ENCODE peak calls at places on chromosomes 7 and 10, in ten cellular contexts. A is CD4-positive, alpha-beta T cell; G is left ventricle myocardium inferior; W is tibial nerve; D is astrocyte; L is IMR-90; V is psoas muscle; J is endodermal cell; E is colonic mucosa; B is lower lobe of right lung. I is an unnamed sample.

GRCh38 chr10:112658465-112658864 is 211.4 kb downstream of the VTI1A start:
- DNase-seq in G (no peak), D (no peak), E (no peak), W (no peak), V (no peak), A (no peak), L (no peak), J (no peak), B (no peak), I (no peak)

GRCh38 chr10:132981173-132981555 is 38.8 kb upstream of the CFAP46 start:
- DNase-seq in J (no peak), E (no peak), B (peak; percentile 45), D (no peak), W (no peak), G (peak; percentile 18), V (peak; percentile 44), A (no peak), L (no peak), I (no peak)

GRCh38 chr7:25647007-25647406 is 418.7 kb upstream of the NPVF start:
- DNase-seq in D (no peak), G (no peak), V (no peak), A (no peak), J (no peak), B (no peak), W (no peak), E (no peak), L (no peak), I (no peak)

GRCh38 chr7:158487546-158488224 is 99.9 kb downstream of the PTPRN2 start:
- DNase-seq in E (no peak), V (no peak), J (no peak), D (no peak), W (no peak), A (no peak), B (no peak), G (no peak), L (no peak), I (no peak)

GRCh38 chr7:22589641-22590141 is 89.7 kb upstream of the STEAP1B start:
- DNase-seq in W (peak; percentile 30), L (peak; percentile 81), J (no peak), E (no peak), D (peak; percentile 95), V (peak; percentile 70), G (peak; percentile 69), B (peak; percentile 57), A (no peak), I (peak; percentile 91)

GRCh38 chr7:84981038-84981601 is 205.7 kb downstream of the SEMA3D start:
- DNase-seq in V (no peak), D (no peak), W (no peak), L (no peak), G (no peak), B (no peak), A (no peak), E (no peak), J (no peak), I (no peak)

GRCh38 chr10:120732643-120733313 is 118.4 kb upstream of the WDR11 start:
- DNase-seq in W (no peak), E (no peak), G (no peak), V (no peak), J (no peak), L (no peak), D (peak; percentile 29), B (no peak), A (no peak), I (no peak)

GRCh38 chr7:26368542-26368941 is 76.9 kb downstream of the SNX10 start:
- DNase-seq in E (no peak), V (no peak), W (no peak), D (no peak), J (no peak), G (no peak), B (no peak), L (peak; percentile 23), A (no peak), I (no peak)

GRCh38 chr10:79938728-79939380 is 10.1 kb downstream of the SFTPD start:
- DNase-seq in G (peak; percentile 27), E (peak; percentile 24), D (no peak), V (peak; percentile 69), A (no peak), B (peak; percentile 78), J (peak; percentile 20), W (no peak), L (no peak), I (peak; percentile 78)

GRCh38 chr10:49568235-49568634 is 29.3 kb upstream of the ERCC6 start:
- DNase-seq in B (no peak), D (peak; percentile 98), V (no peak), L (peak; percentile 11), J (no peak), G (no peak), E (no peak), A (no peak), W (no peak), I (no peak)

GRCh38 chr7:39017369-39017768 is 39.7 kb downstream of the POU6F2 start:
- DNase-seq in J (peak; percentile 66), G (no peak), V (no peak), E (no peak), A (no peak), L (no peak), D (no peak), W (no peak), B (no peak), I (no peak)

GRCh38 chr7:98624846-98625420 is 7.8 kb downstream of the NPTX2 start:
- DNase-seq in V (no peak), G (no peak), A (no peak), J (no peak), B (no peak), L (no peak), D (no peak), E (no peak), W (no peak), I (no peak)

GRCh38 chr10:130480491-130480890 is 344.3 kb downstream of the GLRX3 start:
- DNase-seq in D (no peak), A (no peak), G (no peak), J (no peak), B (no peak), W (no peak), V (no peak), E (no peak), L (no peak), I (no peak)

GRCh38 chr10:130477360-130477759 is 341.2 kb downstream of the GLRX3 start:
- DNase-seq in D (no peak), W (no peak), G (no peak), L (no peak), J (no peak), E (no peak), B (no peak), V (no peak), A (no peak), I (no peak)

GRCh38 chr10:130479146-130479545 is 343.0 kb downstream of the GLRX3 start:
- DNase-seq in G (no peak), L (no peak), D (no peak), B (no peak), E (no peak), V (no peak), J (no peak), W (no peak), A (no peak), I (no peak)

GRCh38 chr10:130481076-130481930 is 345.1 kb downstream of the GLRX3 start:
- DNase-seq in B (no peak), W (no peak), A (no peak), V (no peak), E (no peak), J (no peak), G (no peak), L (no peak), D (no peak), I (no peak)

DNA sequence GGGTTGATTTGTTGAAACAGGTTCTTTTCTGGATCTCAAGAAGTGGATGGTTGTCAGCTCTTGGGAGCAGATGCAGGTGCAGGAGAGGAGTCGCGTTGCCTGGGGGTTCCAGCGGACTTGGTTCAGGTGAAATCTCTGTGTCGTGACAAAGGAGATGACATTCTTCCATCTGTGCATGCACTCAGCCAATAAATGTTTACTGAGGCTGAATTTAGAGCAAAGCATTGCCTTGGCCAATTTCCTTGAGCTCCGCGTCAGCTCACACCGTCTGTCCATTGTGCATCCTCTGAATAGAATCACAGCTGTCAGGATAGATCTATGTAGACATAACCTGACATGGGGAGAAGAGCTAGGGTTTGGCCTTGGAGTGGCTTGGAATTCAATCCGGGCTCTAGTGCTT is 343.7 kb downstream of the GLRX3 start:
- DNase-seq in E (no peak), J (no peak), L (no peak), V (no peak), G (no peak), B (no peak), W (no peak), D (no peak), A (no peak), I (no peak)
- H3K9me3 ChIP-seq in E (no peaks in the 10 kb centered on the region), J (no peaks in the 10 kb centered on the region), L (peaks cover 67% of the 10 kb centered on the region), V (no peaks in the 10 kb centered on the region), G (no peaks in the 10 kb centered on the region), B (no peaks in the 10 kb centered on the region), W (no peaks in the 10 kb centered on the region), D (peaks cover 4% of the 10 kb centered on the region), A (no peaks in the 10 kb centered on the region), I (no peaks in the 10 kb centered on the region)

DNA sequence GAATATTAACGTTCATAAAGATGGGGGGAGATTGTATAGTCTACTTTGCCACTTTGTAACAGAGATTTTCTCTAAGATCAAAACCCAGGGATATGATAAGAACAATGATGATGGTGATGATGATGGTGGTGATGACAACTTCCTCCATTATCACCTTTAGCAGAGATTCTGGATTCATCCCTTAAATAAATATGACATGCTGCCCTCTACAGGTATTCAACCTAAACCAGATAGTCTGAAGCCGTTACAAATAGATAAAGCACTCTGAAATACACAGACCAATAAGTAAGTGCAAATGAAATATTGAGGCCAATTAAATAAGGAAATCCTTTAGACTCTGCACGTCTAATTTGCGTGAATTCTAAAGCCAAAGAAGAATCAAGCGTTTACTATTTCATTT is 211.5 kb downstream of the CREB5 start:
- DNase-seq in J (no peak), V (no peak), L (no peak), G (no peak), E (no peak), B (no peak), A (no peak), W (no peak), D (no peak), I (no peak)
- TF ChIP-seq CTCF in J (peak; percentile 64), V (no peak), L (no peak), G (peak; percentile 37), E (no peak), B (no peak), A (no peak), W (no peak), D (no peak), I (no peak)

DNA sequence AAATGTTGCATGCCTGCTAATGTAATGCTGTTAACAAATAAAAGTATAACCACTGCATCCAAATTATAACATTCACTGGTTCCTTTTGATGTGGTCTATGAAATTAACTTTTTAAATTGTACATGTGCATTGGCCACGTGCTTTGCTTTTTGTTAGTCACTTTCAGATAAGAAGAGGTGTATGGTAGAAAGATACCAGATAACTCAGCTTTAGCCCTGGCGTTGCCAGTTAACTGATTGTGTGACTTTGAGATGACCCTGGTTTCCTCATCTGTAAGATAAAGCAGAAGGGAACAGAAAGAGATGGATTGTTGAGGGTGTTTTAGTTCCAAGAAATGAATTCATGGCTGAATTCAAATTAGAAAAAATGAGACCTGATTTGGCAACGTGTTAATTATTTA is 1.9 kb upstream of the TRDMT1 start:
- DNase-seq in W (no peak), E (no peak), D (no peak), B (no peak), G (no peak), J (no peak), L (no peak), V (no peak), A (no peak), I (no peak)
- H3K9me3 ChIP-seq in W (no peaks in the 10 kb centered on the region), E (no peaks in the 10 kb centered on the region), D (no peaks in the 10 kb centered on the region), B (no peaks in the 10 kb centered on the region), G (no peaks in the 10 kb centered on the region), J (no peaks in the 10 kb centered on the region), L (no peaks in the 10 kb centered on the region), V (no peaks in the 10 kb centered on the region), A (no peaks in the 10 kb centered on the region), I (no peaks in the 10 kb centered on the region)

GRCh38 chr7:96427143-96427542 is 105.2 kb upstream of the SLC25A13 start:
- DNase-seq in G (no peak), A (no peak), L (no peak), W (no peak), D (no peak), J (no peak), E (no peak), V (no peak), B (no peak), I (no peak)
- TF ChIP-seq CTCF in G (no peak), A (no peak), L (no peak), W (no peak), D (no peak), J (no peak), E (no peak), V (no peak), B (no peak), I (no peak)

I was measured in ascending aorta.